ENCODE peak calls at places on chromosome 14, in eight cellular contexts. R, Q, W, I, P, E, S and B are unnamed samples.

GRCh38 chr14:73381379-73382013 is 76.8 kb downstream of the NUMB start:
- DNase-seq in R (no peak), Q (no peak), W (no peak), I (no peak), P (no peak), E (no peak), S (no peak), B (no peak)

GRCh38 chr14:74941676-74942097 is 13.7 kb downstream of the PGF start:
- DNase-seq in R (no peak), Q (no peak), W (peak), I (no peak), P (no peak), E (no peak), S (no peak), B (peak)

GRCh38 chr14:96403409-96403808 is 11.5 kb downstream of the AK7 start:
- DNase-seq in R (no peak), Q (no peak), W (no peak), I (no peak), P (no peak), E (no peak), S (no peak), B (no peak)

GRCh38 chr14:64095620-64096019 is 198.6 kb downstream of the ESR2 start:
- DNase-seq in R (no peak), Q (no peak), W (no peak), I (no peak), P (no peak), E (no peak), S (no peak), B (no peak)

GRCh38 chr14:93475471-93475870 is 44.7 kb downstream of the UNC79 start:
- DNase-seq in R (no peak), Q (no peak), W (no peak), I (no peak), P (no peak), E (no peak), S (no peak), B (no peak)

GRCh38 chr14:44914849-44915248 is 46.9 kb downstream of the KLHL28 start:
- DNase-seq in R (no peak), Q (no peak), W (no peak), I (no peak), P (no peak), E (no peak), S (peak), B (no peak)

GRCh38 chr14:97270308-97270707 is 473.1 kb downstream of the VRK1 start:
- DNase-seq in R (no peak), Q (no peak), W (no peak), I (no peak), P (no peak), E (no peak), S (peak), B (no peak)

GRCh38 chr14:69561893-69562292 is 12.8 kb downstream of the CCDC177 start:
- DNase-seq in R (no peak), Q (no peak), W (no peak), I (no peak), P (no peak), E (no peak), S (no peak), B (no peak)

GRCh38 chr14:87994974-87995373 is 2.0 kb upstream of the GALC start:
- DNase-seq in R (no peak), Q (no peak), W (no peak), I (no peak), P (no peak), E (no peak), S (peak), B (no peak)

GRCh38 chr14:36717363-36717762 is 55.7 kb downstream of the PAX9 start:
- DNase-seq in R (no peak), Q (no peak), W (no peak), I (no peak), P (no peak), E (no peak), S (peak), B (no peak)
- TF ChIP-seq EP300 in R (no peak), Q (no peak), W (no peak), I (no peak), P (no peak), E (no peak), S (no peak), B (no peak)

GRCh38 chr14:21543426-21544350 is 17.5 kb upstream of the SALL2 start:
- DNase-seq in R (no peak), Q (no peak), W (no peak), I (no peak), P (no peak), E (no peak), S (no peak), B (no peak)
- TF ChIP-seq EP300 in R (no peak), Q (no peak), W (no peak), I (no peak), P (no peak), E (no peak), S (no peak), B (no peak)

GRCh38 chr14:39181026-39181692 is 6.1 kb downstream of the PNN start:
- DNase-seq in R (no peak), Q (no peak), W (no peak), I (no peak), P (no peak), E (no peak), S (no peak), B (no peak)
- TF ChIP-seq EP300 in R (no peak), Q (no peak), W (no peak), I (no peak), P (no peak), E (no peak), S (peak), B (no peak)

GRCh38 chr14:21558703-21559063 is 21.2 kb downstream of the OR10G3 start:
- DNase-seq in R (no peak), Q (no peak), W (no peak), I (no peak), P (no peak), E (no peak), S (no peak), B (no peak)

GRCh38 chr14:21553266-21553665 is 26.6 kb downstream of the OR10G3 start:
- DNase-seq in R (no peak), Q (no peak), W (no peak), I (no peak), P (no peak), E (no peak), S (no peak), B (no peak)

GRCh38 chr14:21557084-21557901 is 22.6 kb downstream of the OR10G3 start:
- DNase-seq in R (peak), Q (peak), W (peak), I (peak), P (peak), E (peak), S (peak), B (peak)

GRCh38 chr14:21556378-21557083 is 23.3 kb downstream of the OR10G3 start:
- DNase-seq in R (no peak), Q (no peak), W (no peak), I (no peak), P (no peak), E (no peak), S (no peak), B (no peak)
- TF ChIP-seq EP300 in R (no peak), Q (no peak), W (no peak), I (no peak), P (no peak), E (no peak), S (no peak), B (no peak)

GRCh38 chr14:54803926-54804719 is 98.5 kb downstream of the GCH1 start:
- DNase-seq in R (no peak), Q (no peak), W (no peak), I (no peak), P (no peak), E (no peak), S (peak), B (no peak)
- TF ChIP-seq EP300 in R (no peak), Q (no peak), W (no peak), I (no peak), P (no peak), E (no peak), S (no peak), B (no peak)

DNA sequence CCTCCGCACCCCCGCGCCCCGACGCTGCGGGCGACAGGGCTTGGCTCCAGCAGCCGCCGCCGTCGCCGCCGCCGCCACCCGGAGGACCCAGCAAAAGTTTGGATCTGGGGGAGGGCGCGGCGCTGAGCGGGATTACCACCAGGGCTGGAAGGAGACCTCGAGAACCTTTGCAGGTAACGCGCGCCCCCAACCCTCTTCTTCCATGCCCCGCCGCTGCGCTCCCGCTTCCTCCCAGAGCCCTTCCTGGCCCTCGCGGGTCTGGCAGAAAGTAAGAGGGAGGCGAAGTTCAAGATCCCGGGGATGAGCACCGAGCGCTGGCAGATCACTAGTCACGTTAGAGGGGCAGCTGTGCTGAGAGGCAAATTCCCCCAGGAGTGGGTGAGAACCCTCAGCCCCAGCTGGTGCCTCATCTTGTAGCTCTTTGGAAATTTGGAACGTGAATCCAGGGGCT is 3.9 kb downstream of the FLRT2 start:
- DNase-seq in R (no peak), Q (peak), W (peak), I (peak), P (no peak), E (no peak), S (no peak), B (no peak)
- TF ChIP-seq EP300 in R (no peak), Q (no peak), W (no peak), I (no peak), P (no peak), E (no peak), S (no peak), B (no peak)

GRCh38 chr14:71139058-71139946 is 232.0 kb downstream of the PCNX1 start:
- DNase-seq in R (peak), Q (peak), W (no peak), I (peak), P (no peak), E (peak), S (peak), B (peak)
- TF ChIP-seq EP300 in R (no peak), Q (no peak), W (no peak), I (no peak), P (no peak), E (no peak), S (no peak), B (no peak)

GRCh38 chr14:89206426-89206825 is 210.6 kb downstream of the FOXN3 start:
- DNase-seq in R (no peak), Q (no peak), W (no peak), I (no peak), P (no peak), E (no peak), S (no peak), B (no peak)

GRCh38 chr14:89205137-89205740 is 211.8 kb downstream of the FOXN3 start:
- DNase-seq in R (no peak), Q (no peak), W (no peak), I (no peak), P (no peak), E (no peak), S (no peak), B (no peak)

GRCh38 chr14:89202413-89202812 is 214.6 kb downstream of the FOXN3 start:
- DNase-seq in R (no peak), Q (no peak), W (no peak), I (no peak), P (no peak), E (no peak), S (no peak), B (no peak)

GRCh38 chr14:89212386-89213235 is 204.4 kb downstream of the FOXN3 start:
- DNase-seq in R (no peak), Q (no peak), W (no peak), I (no peak), P (no peak), E (peak), S (no peak), B (no peak)

DNA sequence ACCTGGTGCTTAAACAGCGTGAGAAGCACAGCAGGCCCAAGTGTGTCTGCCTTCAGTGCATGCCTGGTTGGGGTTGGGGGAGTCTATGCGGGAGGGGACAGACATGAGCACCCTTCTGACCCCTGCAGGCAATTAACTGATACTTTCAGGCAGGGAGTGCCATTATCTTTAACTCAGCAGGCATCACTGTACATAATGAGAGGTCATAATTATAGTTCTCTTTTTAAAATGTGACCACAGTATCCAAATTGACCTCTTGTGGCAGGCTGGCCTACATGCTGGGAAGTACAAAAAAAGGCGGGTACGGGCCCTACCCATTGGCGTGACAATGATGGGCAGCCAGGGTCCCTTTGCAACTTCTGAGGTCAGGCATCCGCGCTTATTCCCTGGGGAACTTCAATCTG is 209.1 kb downstream of the FOXN3 start:
- DNase-seq in R (no peak), Q (no peak), W (no peak), I (no peak), P (no peak), E (peak), S (no peak), B (no peak)
- TF ChIP-seq EP300 in R (no peak), Q (no peak), W (no peak), I (no peak), P (no peak), E (no peak), S (no peak), B (no peak)

DNA sequence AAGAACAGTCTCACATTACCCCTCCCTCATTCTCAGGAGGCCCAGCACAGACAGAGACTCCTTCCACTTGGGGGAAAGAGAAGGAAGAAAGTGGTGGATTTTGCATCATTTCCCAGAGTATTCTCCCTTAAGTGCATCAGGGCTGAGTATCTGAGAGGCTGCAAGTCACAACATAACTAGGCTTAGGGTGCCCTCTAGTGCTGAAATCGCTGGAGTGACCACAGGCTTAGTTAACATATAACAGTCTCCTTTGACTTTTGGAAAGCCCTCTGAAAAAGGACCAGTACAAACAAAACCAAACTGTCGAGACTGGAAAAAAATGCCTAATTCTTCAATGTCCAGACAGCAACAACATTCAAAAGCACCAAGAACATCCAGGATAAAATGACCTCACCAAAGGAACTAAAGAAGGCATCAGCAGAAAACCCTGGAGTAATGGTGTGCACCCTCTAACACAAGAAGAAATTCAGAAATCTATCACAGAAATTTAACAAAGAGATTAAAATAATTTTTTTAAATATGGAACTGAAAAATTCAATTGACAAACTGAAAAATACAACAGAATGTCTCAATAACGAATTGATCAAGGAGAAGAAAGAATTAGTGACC is 412.3 kb downstream of the RPS29 start:
- DNase-seq in R (peak), Q (peak), W (no peak), I (no peak), P (no peak), E (peak), S (peak), B (peak)
- TF ChIP-seq EP300 in R (no peak), Q (no peak), W (no peak), I (no peak), P (no peak), E (no peak), S (no peak), B (no peak)